ENCODE peak calls at places on chromosome 16, in nine cellular contexts. B is GM23248, H is GM23338, Y is hepatocyte, S is HCT116, F is neural progenitor cell, X is SK-N-SH, A is MM.1S, I is PC-3. W is an unnamed sample.

GRCh38 chr16:29815032-29815721 is 775 bp upstream of the PAGR1 start:
- DNase-seq in B (peak), H (peak), Y (peak), S (no peak), F (peak), X (no peak), A (no peak), I (no peak), W (no peak)

GRCh38 chr16:84608281-84608680 is 9.6 kb downstream of the COTL1 start:
- DNase-seq in B (no peak), H (no peak), Y (no peak), S (no peak), F (no peak), X (no peak), A (no peak), I (no peak), W (no peak)

GRCh38 chr16:4744758-4745569 is 10.6 kb downstream of the DNAAF8 start:
- DNase-seq in B (no peak), H (peak), Y (no peak), S (no peak), F (no peak), X (peak), A (no peak), I (no peak), W (no peak)

GRCh38 chr16:25158401-25158800 is 46.9 kb downstream of the LCMT1 start:
- DNase-seq in B (no peak), H (no peak), Y (no peak), S (no peak), F (no peak), X (no peak), A (no peak), I (no peak), W (no peak)

GRCh38 chr16:711548-712320 is 3.2 kb upstream of the METRN start:
- DNase-seq in B (peak), H (peak), Y (peak), S (no peak), F (peak), X (peak), A (peak), I (peak), W (peak)

GRCh38 chr16:2196162-2196980 is at the start of gene CASKIN1:
- DNase-seq in B (peak), H (peak), Y (peak), S (no peak), F (peak), X (peak), A (no peak), I (peak), W (no peak)

GRCh38 chr16:62225675-62226074 is 189.4 kb upstream of the CDH8 start:
- DNase-seq in B (peak), H (peak), Y (peak), S (no peak), F (peak), X (peak), A (peak), I (peak), W (peak)

GRCh38 chr16:68396481-68396880 is 51.8 kb downstream of the SMPD3 start:
- DNase-seq in B (peak), H (peak), Y (peak), S (peak), F (peak), X (peak), A (peak), I (peak), W (peak)

GRCh38 chr16:3401719-3402397 is 843 bp downstream of the ZNF174 start:
- DNase-seq in B (peak), H (peak), Y (peak), S (no peak), F (peak), X (peak), A (no peak), I (peak), W (peak)

GRCh38 chr16:4140652-4141051 is 24.4 kb upstream of the ADCY9 start:
- DNase-seq in B (no peak), H (no peak), Y (no peak), S (no peak), F (no peak), X (no peak), A (no peak), I (no peak), W (no peak)

GRCh38 chr16:56423584-56424403 is 1.6 kb downstream of the AMFR start:
- DNase-seq in B (peak), H (no peak), Y (no peak), S (no peak), F (no peak), X (peak), A (peak), I (no peak), W (peak)

GRCh38 chr16:65754799-65755691 is 611.4 kb upstream of the CDH5 start:
- DNase-seq in B (no peak), H (no peak), Y (peak), S (no peak), F (no peak), X (peak), A (no peak), I (no peak), W (no peak)

GRCh38 chr16:77951788-77952187 is 70.6 kb upstream of the CLEC3A start:
- DNase-seq in B (no peak), H (peak), Y (peak), S (peak), F (peak), X (peak), A (peak), I (peak), W (peak)

GRCh38 chr16:55832425-55832787 is 490 bp downstream of the CES1 start:
- DNase-seq in B (no peak), H (peak), Y (no peak), S (no peak), F (no peak), X (no peak), A (no peak), I (no peak), W (no peak)

GRCh38 chr16:53080345-53081031 is 25.7 kb downstream of the CHD9 start:
- DNase-seq in B (peak), H (no peak), Y (peak), S (no peak), F (no peak), X (peak), A (no peak), I (peak), W (no peak)

GRCh38 chr16:1871974-1872635 is at the start of gene MEIOB:
- DNase-seq in B (peak), H (peak), Y (peak), S (no peak), F (peak), X (peak), A (no peak), I (no peak), W (no peak)

GRCh38 chr16:11792404-11793260 is 4.4 kb downstream of the ZC3H7A start:
- DNase-seq in B (no peak), H (no peak), Y (peak), S (no peak), F (no peak), X (no peak), A (peak), I (no peak), W (no peak)

GRCh38 chr16:9934723-9935508 is 247.3 kb downstream of the GRIN2A start:
- DNase-seq in B (no peak), H (no peak), Y (no peak), S (no peak), F (no peak), X (no peak), A (no peak), I (no peak), W (no peak)

GRCh38 chr16:53219795-53220194 is 165.0 kb downstream of the CHD9 start:
- DNase-seq in B (peak), H (no peak), Y (no peak), S (no peak), F (no peak), X (no peak), A (no peak), I (peak), W (no peak)

GRCh38 chr16:67865318-67865717 is 7.5 kb upstream of the EDC4 start:
- DNase-seq in B (peak), H (peak), Y (no peak), S (no peak), F (peak), X (peak), A (peak), I (peak), W (peak)

GRCh38 chr16:28317040-28317880 is 24.9 kb downstream of the SBK1 start:
- DNase-seq in B (peak), H (peak), Y (peak), S (peak), F (peak), X (peak), A (peak), I (peak), W (peak)

GRCh38 chr16:48113471-48113870 is 42.3 kb downstream of the ABCC12 start:
- DNase-seq in B (no peak), H (peak), Y (peak), S (no peak), F (peak), X (peak), A (no peak), I (peak), W (no peak)

GRCh38 chr16:70715113-70715711 is 29.4 kb upstream of the MTSS2 start:
- DNase-seq in B (peak), H (no peak), Y (peak), S (no peak), F (no peak), X (peak), A (no peak), I (peak), W (no peak)
- H2AFZ ChIP-seq in B (no peak), H (no peak), Y (no peak), S (no peak), F (no peak), X (peak), A (no peak), I (peak), W (no peak)

GRCh38 chr16:87895641-87896141 is 26.4 kb upstream of the SLC7A5 start:
- DNase-seq in B (peak), H (no peak), Y (no peak), S (no peak), F (no peak), X (no peak), A (no peak), I (no peak), W (peak)
- TF ChIP-seq EZH2phosphoT487 in B (no peak), H (no peak), Y (no peak), S (no peak), F (no peak), X (no peak), A (no peak), I (no peak), W (no peak)

DNA sequence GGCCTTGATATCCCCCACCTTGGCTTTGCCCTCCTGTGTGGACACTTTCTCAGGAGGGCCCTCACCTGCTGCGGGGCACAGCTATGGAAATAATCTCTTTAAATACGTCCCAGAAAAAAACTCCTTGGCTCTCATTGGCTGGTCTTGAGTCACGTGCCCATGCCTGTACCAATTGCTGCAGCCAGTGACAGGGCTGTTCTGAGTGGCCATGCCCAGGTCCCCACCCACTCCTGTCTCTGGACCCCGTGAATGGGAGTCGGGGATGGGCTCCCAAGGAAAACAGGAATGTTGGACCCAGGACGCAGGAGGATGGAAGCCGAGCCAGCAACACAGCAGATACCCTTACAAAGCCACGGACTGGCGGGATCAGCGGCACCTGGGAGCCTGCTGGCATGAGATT is 53.1 kb upstream of the CDR2 start:
- DNase-seq in B (no peak), H (no peak), Y (no peak), S (no peak), F (no peak), X (no peak), A (no peak), I (no peak), W (no peak)
- H2AFZ ChIP-seq in B (no peak), H (no peak), Y (no peak), S (no peak), F (no peak), X (no peak), A (no peak), I (no peak), W (no peak)

GRCh38 chr16:85615014-85615851 is 2.1 kb downstream of the GSE1 start:
- DNase-seq in B (no peak), H (peak), Y (peak), S (peak), F (peak), X (no peak), A (no peak), I (peak), W (no peak)
- TF ChIP-seq EZH2phosphoT487 in B (no peak), H (no peak), Y (no peak), S (no peak), F (no peak), X (no peak), A (no peak), I (peak), W (no peak)

DNA sequence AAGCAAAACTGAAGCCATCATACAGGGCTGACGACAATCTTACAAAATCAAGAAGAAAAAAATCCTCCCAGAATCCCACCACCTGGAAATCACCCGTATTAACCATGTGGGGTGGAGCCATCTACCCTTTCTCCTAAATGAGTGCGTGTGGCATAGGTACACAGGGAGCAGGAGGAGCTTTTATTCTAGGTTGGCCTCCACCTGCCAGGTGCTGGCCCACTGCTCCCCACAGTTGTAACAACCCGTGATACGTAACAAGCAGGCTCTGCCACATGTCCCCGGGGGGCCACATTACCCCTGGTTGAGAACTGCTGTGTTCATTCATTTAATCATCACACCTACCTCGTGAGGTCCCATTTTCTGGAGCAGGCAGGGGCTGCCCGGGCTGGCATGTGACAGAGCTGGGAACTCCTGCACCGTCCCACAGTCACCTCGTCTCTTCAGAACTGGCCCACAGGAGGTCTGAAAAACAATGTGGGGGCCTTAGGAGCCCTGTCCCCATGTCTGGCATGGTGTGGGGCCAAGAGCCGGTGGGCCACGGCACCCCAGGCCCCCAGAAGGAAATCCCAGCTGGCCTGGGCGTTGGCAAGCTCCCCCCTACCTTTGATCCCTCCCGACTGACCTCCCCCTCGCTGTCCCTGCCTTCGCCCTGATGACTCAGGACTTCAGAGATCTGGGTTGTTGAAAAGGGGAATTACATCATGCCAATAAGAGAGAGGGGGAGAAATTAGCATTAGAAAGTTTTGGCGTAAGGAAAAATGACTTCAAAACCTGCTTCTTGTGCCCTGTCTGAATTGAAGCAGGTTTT is 12.9 kb downstream of the CMIP start:
- DNase-seq in B (peak), H (no peak), Y (peak), S (peak), F (no peak), X (no peak), A (no peak), I (no peak), W (no peak)
- H2AFZ ChIP-seq in B (no peak), H (no peak), Y (no peak), S (no peak), F (no peak), X (no peak), A (no peak), I (no peak), W (no peak)

DNA sequence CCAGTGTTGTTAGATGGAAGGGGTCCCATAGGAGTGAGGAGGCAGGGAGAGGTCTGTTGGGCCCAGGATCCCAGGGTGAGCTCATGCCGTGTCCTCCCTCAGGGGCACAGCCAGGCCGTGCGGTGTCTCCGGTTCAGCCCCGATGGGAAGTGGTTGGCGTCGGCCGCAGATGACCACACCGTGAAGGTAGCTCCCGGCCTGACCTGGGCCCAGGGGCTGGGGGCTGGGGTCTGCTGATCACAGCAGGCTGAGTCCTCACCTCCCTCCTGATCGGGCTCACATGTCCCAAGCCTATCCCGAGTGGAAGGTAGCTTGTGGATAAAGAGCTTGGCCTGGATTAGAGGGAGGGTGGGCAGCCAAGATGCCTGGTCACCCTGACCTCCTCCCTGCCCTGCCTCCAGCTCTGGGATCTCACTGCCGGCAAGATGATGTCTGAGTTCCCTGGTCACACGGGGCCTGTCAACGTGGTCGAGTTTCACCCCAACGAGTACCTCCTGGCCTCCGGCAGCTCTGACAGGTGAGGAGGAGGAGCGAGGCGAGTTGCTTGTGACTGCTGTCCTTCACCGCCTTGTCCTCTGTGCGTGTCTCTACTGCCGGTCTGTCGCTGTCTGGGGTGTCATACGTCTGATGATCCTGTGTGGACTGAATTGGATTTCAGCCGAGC is 16.1 kb downstream of the KATNB1 start:
- DNase-seq in B (no peak), H (no peak), Y (no peak), S (no peak), F (no peak), X (no peak), A (no peak), I (no peak), W (no peak)
- TF ChIP-seq EZH2phosphoT487 in B (no peak), H (no peak), Y (no peak), S (no peak), F (no peak), X (no peak), A (no peak), I (no peak), W (no peak)

GRCh38 chr16:64434526-64435069 is 687.3 kb downstream of the CDH11 start:
- DNase-seq in B (no peak), H (no peak), Y (no peak), S (no peak), F (no peak), X (no peak), A (no peak), I (no peak), W (no peak)
- H2AFZ ChIP-seq in B (no peak), H (peak), Y (no peak), S (no peak), F (no peak), X (no peak), A (no peak), I (no peak), W (no peak)

DNA sequence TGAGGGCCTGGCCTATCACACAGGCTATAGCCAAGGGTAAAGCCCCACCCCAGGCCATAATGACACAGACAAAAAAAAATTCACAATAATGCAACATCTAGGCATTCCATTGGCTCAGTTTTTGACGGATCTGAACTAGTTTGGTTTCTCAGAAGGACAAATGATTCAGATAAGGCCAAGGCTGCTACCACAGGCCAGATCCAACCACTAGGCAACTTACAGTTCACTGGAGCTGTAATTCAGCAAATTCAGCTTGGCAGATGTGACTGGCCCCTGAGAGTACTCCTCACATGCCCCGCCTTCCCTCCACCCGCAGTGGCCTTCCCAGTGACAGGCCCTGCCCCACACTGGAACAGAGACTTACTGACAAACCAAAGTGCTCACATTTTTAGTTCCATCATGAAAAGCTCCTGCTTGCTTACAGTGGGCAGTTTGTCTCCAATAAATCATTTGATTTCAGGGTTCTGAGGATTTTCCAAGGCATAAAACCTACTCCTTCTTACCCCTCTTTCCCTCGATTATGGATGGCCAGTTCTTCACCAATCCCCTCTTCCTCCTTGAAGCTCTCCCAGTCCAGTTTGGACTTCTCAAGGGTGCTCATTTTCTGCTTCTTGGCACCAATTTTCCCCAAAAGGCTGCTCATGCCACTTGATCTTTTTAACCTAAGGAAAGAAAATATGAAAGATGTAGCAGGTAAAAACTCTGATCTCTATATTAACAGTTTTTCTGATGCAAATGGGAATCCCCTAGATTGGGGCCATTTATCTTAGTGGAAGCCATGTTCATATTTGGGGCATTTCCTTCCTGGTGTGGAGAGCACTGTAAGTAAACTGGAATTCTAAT is 53.3 kb upstream of the BCAR1 start:
- DNase-seq in B (peak), H (no peak), Y (peak), S (peak), F (no peak), X (no peak), A (no peak), I (peak), W (no peak)
- TF ChIP-seq EZH2phosphoT487 in B (no peak), H (no peak), Y (no peak), S (no peak), F (no peak), X (no peak), A (no peak), I (no peak), W (no peak)

W was measured in OCI-LY7.